ENCODE peak calls at places on chromosomes 6 and 20, in six cellular contexts. I is SK-N-SH, G is GM12878, V is HCT116, L is HepG2, P is K562. B is an unnamed sample. For H3K4me1, the result is how much of the 10 kb centered on the place peaks cover.

GRCh38 chr6:169145476-169145875 is 108.2 kb downstream of the THBS2 start:
- DNase-seq in L (no peak), V (no peak), G (no peak), P (peak), I (no peak), B (no peak)

GRCh38 chr6:113944701-113945100 is 26.2 kb downstream of the HDAC2 start:
- DNase-seq in G (no peak), P (no peak), I (no peak), V (no peak), L (no peak), B (no peak)

GRCh38 chr20:3041818-3042504 is 1.5 kb upstream of the GNRH2 start:
- DNase-seq in L (no peak), V (no peak), G (no peak), I (no peak), P (no peak), B (no peak)

GRCh38 chr6:40956871-40957270 is 82.2 kb downstream of the UNC5CL start:
- DNase-seq in P (no peak), V (no peak), L (no peak), G (no peak), I (no peak), B (no peak)

GRCh38 chr6:105940990-105941389 is 145.1 kb upstream of the PRDM1 start:
- DNase-seq in G (no peak), I (no peak), V (no peak), P (no peak), L (no peak), B (no peak)

GRCh38 chr6:155949256-155949655 is 493.6 kb upstream of the NOX3 start:
- DNase-seq in I (no peak), G (no peak), P (no peak), L (no peak), V (no peak), B (no peak)

GRCh38 chr6:54426995-54427394 is 118.8 kb downstream of the TINAG start:
- DNase-seq in P (no peak), V (no peak), G (no peak), I (no peak), L (no peak), B (no peak)

GRCh38 chr6:166289181-166290061 is 18.8 kb downstream of the PRR18 start:
- DNase-seq in P (no peak), L (no peak), G (no peak), V (no peak), I (no peak), B (no peak)

GRCh38 chr20:49389854-49390253 is 92.6 kb downstream of the KCNB1 start:
- DNase-seq in P (no peak), V (no peak), L (no peak), I (no peak), G (no peak), B (no peak)

GRCh38 chr6:90274481-90275030 is 22.1 kb downstream of the BACH2 start:
- DNase-seq in V (no peak), G (no peak), I (no peak), L (no peak), P (no peak), B (no peak)

GRCh38 chr6:136647363-136647763 is 97.1 kb upstream of the MAP7 start:
- DNase-seq in V (no peak), L (no peak), P (peak), G (peak), I (no peak), B (no peak)

GRCh38 chr6:28941681-28942448 is 18.1 kb upstream of the TRIM27 start:
- DNase-seq in G (no peak), P (peak), L (no peak), I (peak), V (no peak), B (no peak)

GRCh38 chr6:106146852-106147351 is 60.8 kb downstream of the PRDM1 start:
- DNase-seq in V (no peak), G (no peak), P (peak), L (no peak), I (no peak), B (no peak)

GRCh38 chr20:59948828-59949720 is 8.9 kb downstream of the FAM217B start:
- DNase-seq in G (no peak), P (peak), I (peak), L (peak), V (peak), B (no peak)

GRCh38 chr6:155943635-155944034 is 488.0 kb upstream of the NOX3 start:
- DNase-seq in I (no peak), G (no peak), L (no peak), V (no peak), P (no peak), B (no peak)

DNA sequence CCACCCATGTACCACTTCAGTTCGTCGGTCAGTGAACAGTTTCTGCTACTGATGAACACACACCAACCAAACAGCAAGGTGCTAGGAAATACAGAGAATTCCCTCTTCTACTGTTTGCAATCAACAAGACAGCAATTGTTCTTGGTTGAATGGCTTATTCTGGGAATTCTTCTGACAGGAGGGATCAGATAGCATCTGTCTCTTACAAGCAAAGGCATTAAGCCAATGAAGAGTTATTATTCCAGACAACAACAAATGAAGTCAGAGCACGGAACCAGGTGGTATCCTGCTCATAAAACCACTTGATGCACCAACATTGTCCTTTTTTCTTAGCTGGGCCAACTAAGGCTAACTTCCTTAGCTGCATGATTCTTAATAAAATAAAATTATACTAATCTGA is 37.8 kb downstream of the PTPRK start:
- DNase-seq in I (no peak), L (no peak), V (no peak), G (no peak), P (no peak), B (no peak)
- TF ChIP-seq REST in I (no peak), L (no peak), V (no peak), G (no peak), P (no peak), B (no peak)

GRCh38 chr6:119240257-119241123 is 109.1 kb downstream of the MAN1A1 start:
- DNase-seq in L (no peak), I (no peak), P (no peak), G (no peak), V (no peak), B (no peak)
- H3K4me1 ChIP-seq in L (under half), I (under half), P (under half), G (under half), V (under half), B (under half)

GRCh38 chr6:108169801-108170606 is 4.2 kb downstream of the NR2E1 start:
- DNase-seq in G (no peak), P (no peak), V (no peak), L (no peak), I (no peak), B (no peak)

GRCh38 chr6:108167449-108167903 is 1.7 kb downstream of the NR2E1 start:
- DNase-seq in L (no peak), G (no peak), P (no peak), V (no peak), I (no peak), B (no peak)

GRCh38 chr6:108168026-108168463 is 2.2 kb downstream of the NR2E1 start:
- DNase-seq in L (no peak), I (no peak), V (no peak), G (no peak), P (no peak), B (no peak)

GRCh38 chr6:108168980-108169800 is 3.4 kb downstream of the NR2E1 start:
- DNase-seq in L (no peak), V (no peak), P (no peak), G (no peak), I (peak), B (no peak)

GRCh38 chr6:108168501-108168979 is 2.7 kb downstream of the NR2E1 start:
- DNase-seq in I (peak), P (no peak), L (peak), V (no peak), G (no peak), B (no peak)
- TF ChIP-seq SIN3A in I (no peak), P (no peak), L (no peak), V (no peak), G (no peak), B (no peak)

GRCh38 chr6:108238321-108238720 is 22.5 kb downstream of the SNX3 start:
- DNase-seq in L (no peak), P (no peak), I (no peak), V (no peak), G (no peak), B (no peak)

GRCh38 chr6:108236791-108237190 is 24.0 kb downstream of the SNX3 start:
- DNase-seq in P (no peak), L (no peak), V (no peak), G (no peak), I (no peak), B (no peak)

GRCh38 chr6:108235121-108235520 is 25.7 kb downstream of the SNX3 start:
- DNase-seq in P (no peak), L (no peak), G (no peak), V (no peak), I (no peak), B (no peak)
- TF ChIP-seq REST in P (no peak), L (no peak), G (no peak), V (no peak), I (no peak), B (no peak)

DNA sequence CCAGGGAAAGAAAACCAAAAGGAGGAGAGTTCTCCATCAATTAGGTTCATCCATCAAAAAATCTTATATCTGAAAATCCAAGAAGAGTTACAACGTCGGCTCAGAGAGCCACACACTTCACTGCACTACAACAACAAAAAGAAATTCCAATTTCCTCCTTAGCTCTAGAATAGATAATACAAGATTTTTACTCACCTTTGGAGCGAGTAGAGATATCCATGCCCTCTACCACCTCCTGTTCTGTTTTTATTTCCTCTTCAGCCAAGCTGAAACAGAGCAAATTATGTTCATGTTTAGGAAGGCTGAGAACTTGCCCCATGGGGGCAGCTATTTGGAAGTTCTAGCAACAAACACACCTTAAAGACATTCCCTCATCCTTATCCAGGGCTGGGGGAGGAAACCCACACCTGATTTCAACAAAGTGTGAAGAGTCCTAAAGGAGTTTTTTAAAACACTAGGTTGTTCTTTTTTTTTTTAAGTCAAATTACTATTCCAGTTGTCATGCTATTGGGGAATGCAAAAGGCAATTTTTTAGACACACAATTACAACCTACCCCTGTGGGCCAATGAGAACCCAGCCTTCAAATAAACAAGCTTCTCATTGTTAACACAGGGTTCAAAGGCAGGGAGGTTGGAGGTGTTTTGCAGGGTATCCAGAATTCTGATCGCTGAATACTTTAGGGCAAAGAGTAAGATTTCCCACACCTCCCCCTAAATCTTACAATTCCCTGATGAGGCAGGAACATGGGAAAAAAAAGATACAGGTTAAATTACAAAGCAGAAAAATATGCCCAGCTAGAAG is 8.6 kb downstream of the ZMYND8 start:
- DNase-seq in G (no peak), L (no peak), I (no peak), P (no peak), V (no peak), B (no peak)
- H3K4me1 ChIP-seq in G (under half), L (half or more), I (half or more), P (under half), V (under half), B (half or more)

GRCh38 chr6:116265081-116265829 is 11.4 kb upstream of the TSPYL4 start:
- DNase-seq in L (no peak), G (no peak), I (no peak), V (no peak), P (no peak), B (no peak)
- TF ChIP-seq SIN3A in L (no peak), G (no peak), I (no peak), V (no peak), P (no peak), B (no peak)

GRCh38 chr6:43927525-43928210 is 157.7 kb downstream of the VEGFA start:
- DNase-seq in G (no peak), V (no peak), I (no peak), L (no peak), P (no peak), B (no peak)
- TF ChIP-seq REST in G (no peak), V (no peak), I (no peak), L (no peak), P (no peak), B (no peak)

B was measured in Panc1.